ENCODE peak calls at places on chromosomes 4 and X, in ten cellular contexts. One of them, this sample, is unnamed.
A peak's percentile ranks its signal among the peaks of the same experiment; 100 is the strongest.

GRCh38 chr4:94304365-94304971 is 38.2 kb downstream of the HPGDS start:
- DNase-seq in heart right ventricle: no peak
- DNase-seq in upper lobe of right lung: no peak
- DNase-seq in heart left ventricle: no peak
- DNase-seq in astrocyte of the spinal cord: peak; percentile 47
- DNase-seq in AG10803: peak; percentile 19
- DNase-seq in fibroblast of lung: peak; percentile 47
- DNase-seq in AG09309: no peak
- DNase-seq in lower leg skin: no peak
- DNase-seq in esophagus squamous epithelium: no peak
- DNase-seq in this sample: no peak

GRCh38 chr4:74544655-74545361 is 99.9 kb downstream of the AREG start:
- DNase-seq in heart right ventricle: no peak
- DNase-seq in upper lobe of right lung: no peak
- DNase-seq in heart left ventricle: no peak
- DNase-seq in astrocyte of the spinal cord: no peak
- DNase-seq in AG10803: no peak
- DNase-seq in fibroblast of lung: no peak
- DNase-seq in AG09309: no peak
- DNase-seq in lower leg skin: no peak
- DNase-seq in esophagus squamous epithelium: no peak
- DNase-seq in this sample: no peak

GRCh38 chr4:98166025-98166730 is 22.9 kb upstream of the STPG2 start:
- DNase-seq in heart right ventricle: peak; percentile 62
- DNase-seq in upper lobe of right lung: no peak
- DNase-seq in heart left ventricle: peak; percentile 86
- DNase-seq in astrocyte of the spinal cord: peak; percentile 34
- DNase-seq in AG10803: no peak
- DNase-seq in fibroblast of lung: no peak
- DNase-seq in AG09309: no peak
- DNase-seq in lower leg skin: no peak
- DNase-seq in esophagus squamous epithelium: no peak
- DNase-seq in this sample: no peak

GRCh38 chr4:188387134-188387791 is 248.0 kb downstream of the TRIML1 start:
- DNase-seq in heart right ventricle: no peak
- DNase-seq in upper lobe of right lung: no peak
- DNase-seq in heart left ventricle: no peak
- DNase-seq in astrocyte of the spinal cord: peak; percentile 16
- DNase-seq in AG10803: peak; percentile 52
- DNase-seq in fibroblast of lung: no peak
- DNase-seq in AG09309: no peak
- DNase-seq in lower leg skin: no peak
- DNase-seq in esophagus squamous epithelium: no peak
- DNase-seq in this sample: no peak

GRCh38 chr4:11585506-11585905 is 156.8 kb upstream of the HS3ST1 start:
- DNase-seq in heart right ventricle: no peak
- DNase-seq in upper lobe of right lung: no peak
- DNase-seq in heart left ventricle: no peak
- DNase-seq in astrocyte of the spinal cord: no peak
- DNase-seq in AG10803: no peak
- DNase-seq in fibroblast of lung: no peak
- DNase-seq in AG09309: no peak
- DNase-seq in lower leg skin: peak; percentile 21
- DNase-seq in esophagus squamous epithelium: no peak
- DNase-seq in this sample: no peak

GRCh38 chr4:41638203-41638602 is 100.2 kb downstream of the LIMCH1 start:
- DNase-seq in heart right ventricle: no peak
- DNase-seq in upper lobe of right lung: no peak
- DNase-seq in heart left ventricle: no peak
- DNase-seq in astrocyte of the spinal cord: no peak
- DNase-seq in AG10803: no peak
- DNase-seq in fibroblast of lung: no peak
- DNase-seq in AG09309: no peak
- DNase-seq in lower leg skin: no peak
- DNase-seq in esophagus squamous epithelium: no peak
- DNase-seq in this sample: no peak

GRCh38 chr4:136713140-136713539 is 819.2 kb downstream of the PCDH18 start:
- DNase-seq in heart right ventricle: no peak
- DNase-seq in upper lobe of right lung: no peak
- DNase-seq in heart left ventricle: no peak
- DNase-seq in astrocyte of the spinal cord: peak; percentile 40
- DNase-seq in AG10803: no peak
- DNase-seq in fibroblast of lung: peak; percentile 42
- DNase-seq in AG09309: no peak
- DNase-seq in lower leg skin: no peak
- DNase-seq in esophagus squamous epithelium: no peak
- DNase-seq in this sample: no peak

GRCh38 chrX:129040124-129040523 is 483.2 kb downstream of the SMARCA1 start:
- DNase-seq in heart right ventricle: no peak
- DNase-seq in upper lobe of right lung: no peak
- DNase-seq in heart left ventricle: no peak
- DNase-seq in astrocyte of the spinal cord: no peak
- DNase-seq in AG10803: no peak
- DNase-seq in fibroblast of lung: no peak
- DNase-seq in AG09309: no peak
- DNase-seq in lower leg skin: no peak
- DNase-seq in esophagus squamous epithelium: no peak
- DNase-seq in this sample: no peak

GRCh38 chr4:11367371-11367770 is 61.3 kb downstream of the HS3ST1 start:
- DNase-seq in heart right ventricle: peak; percentile 52
- DNase-seq in upper lobe of right lung: no peak
- DNase-seq in heart left ventricle: peak; percentile 74
- DNase-seq in astrocyte of the spinal cord: peak; percentile 84
- DNase-seq in AG10803: no peak
- DNase-seq in fibroblast of lung: peak; percentile 23
- DNase-seq in AG09309: no peak
- DNase-seq in lower leg skin: peak; percentile 53
- DNase-seq in esophagus squamous epithelium: no peak
- DNase-seq in this sample: peak; percentile 79

DNA sequence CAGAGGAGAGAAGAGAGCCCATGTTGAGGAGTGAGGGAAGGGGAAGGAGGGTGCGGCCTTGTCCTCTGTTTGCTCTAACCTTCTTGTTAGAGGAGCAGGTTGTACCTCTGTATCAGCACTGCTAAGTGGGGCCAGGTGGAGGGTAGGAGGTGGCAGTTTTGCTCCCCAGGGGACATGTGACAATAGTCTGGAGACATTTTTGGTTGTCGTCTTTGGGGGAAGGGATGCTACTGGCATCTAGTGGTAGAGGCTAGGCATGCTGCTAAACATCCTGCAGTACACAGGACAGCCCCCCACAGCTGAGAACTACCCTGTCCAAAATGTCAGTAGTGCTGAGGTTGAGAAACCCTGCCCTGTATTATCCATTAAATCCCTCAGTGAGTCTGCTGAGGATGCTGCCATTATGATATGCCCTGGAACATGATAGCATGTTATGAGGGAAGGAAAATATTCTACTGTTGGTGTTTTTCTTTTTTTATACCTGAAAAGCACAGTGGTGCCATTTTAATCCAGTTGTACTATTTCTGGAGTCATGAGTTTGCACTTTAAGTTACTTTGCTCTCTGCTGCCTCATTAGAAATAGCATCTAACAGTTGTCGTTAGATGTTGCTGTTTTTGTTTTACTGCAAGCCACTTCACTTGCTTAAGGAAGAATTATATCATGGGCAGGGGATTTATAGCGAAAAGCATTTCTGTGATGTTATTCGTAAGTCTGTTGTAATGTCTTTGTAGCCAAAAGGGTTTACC is 90.6 kb downstream of the LRP2BP start:
- DNase-seq in heart right ventricle: no peak
- DNase-seq in upper lobe of right lung: peak; percentile 70
- DNase-seq in heart left ventricle: no peak
- DNase-seq in astrocyte of the spinal cord: peak; percentile 29
- DNase-seq in AG10803: no peak
- DNase-seq in fibroblast of lung: peak; percentile 45
- DNase-seq in AG09309: no peak
- DNase-seq in lower leg skin: no peak
- DNase-seq in esophagus squamous epithelium: no peak
- DNase-seq in this sample: no peak
- TF ChIP-seq CTCF in heart right ventricle: peak; percentile 52
- TF ChIP-seq CTCF in upper lobe of right lung: peak; percentile 37
- TF ChIP-seq CTCF in heart left ventricle: peak; percentile 48
- TF ChIP-seq CTCF in astrocyte of the spinal cord: peak; percentile 68
- TF ChIP-seq CTCF in AG10803: peak; percentile 42
- TF ChIP-seq CTCF in fibroblast of lung: peak; percentile 69
- TF ChIP-seq CTCF in AG09309: peak; percentile 60
- TF ChIP-seq CTCF in lower leg skin: no peak
- TF ChIP-seq CTCF in esophagus squamous epithelium: no peak
- TF ChIP-seq CTCF in this sample: no peak

GRCh38 chr4:6471303-6472007 is 959 bp downstream of the PPP2R2C start:
- DNase-seq in heart right ventricle: no peak
- DNase-seq in upper lobe of right lung: no peak
- DNase-seq in heart left ventricle: no peak
- DNase-seq in astrocyte of the spinal cord: peak; percentile 5
- DNase-seq in AG10803: no peak
- DNase-seq in fibroblast of lung: no peak
- DNase-seq in AG09309: no peak
- DNase-seq in lower leg skin: peak; percentile 11
- DNase-seq in esophagus squamous epithelium: no peak
- DNase-seq in this sample: no peak

GRCh38 chr4:6470502-6471302 is 1.7 kb downstream of the PPP2R2C start:
- DNase-seq in heart right ventricle: peak; percentile 68
- DNase-seq in upper lobe of right lung: peak; percentile 66
- DNase-seq in heart left ventricle: peak; percentile 69
- DNase-seq in astrocyte of the spinal cord: peak; percentile 4
- DNase-seq in AG10803: peak; percentile 37
- DNase-seq in fibroblast of lung: peak; percentile 26
- DNase-seq in AG09309: no peak
- DNase-seq in lower leg skin: peak; percentile 15
- DNase-seq in esophagus squamous epithelium: no peak
- DNase-seq in this sample: peak; percentile 63

GRCh38 chr4:6468376-6468775 is 4.0 kb downstream of the PPP2R2C start:
- DNase-seq in heart right ventricle: no peak
- DNase-seq in upper lobe of right lung: no peak
- DNase-seq in heart left ventricle: no peak
- DNase-seq in astrocyte of the spinal cord: no peak
- DNase-seq in AG10803: no peak
- DNase-seq in fibroblast of lung: no peak
- DNase-seq in AG09309: no peak
- DNase-seq in lower leg skin: no peak
- DNase-seq in esophagus squamous epithelium: no peak
- DNase-seq in this sample: peak; percentile 16

GRCh38 chr4:6469144-6469543 is 3.3 kb downstream of the PPP2R2C start:
- DNase-seq in heart right ventricle: no peak
- DNase-seq in upper lobe of right lung: no peak
- DNase-seq in heart left ventricle: no peak
- DNase-seq in astrocyte of the spinal cord: no peak
- DNase-seq in AG10803: no peak
- DNase-seq in fibroblast of lung: no peak
- DNase-seq in AG09309: no peak
- DNase-seq in lower leg skin: peak; percentile 10
- DNase-seq in esophagus squamous epithelium: no peak
- DNase-seq in this sample: peak; percentile 36

DNA sequence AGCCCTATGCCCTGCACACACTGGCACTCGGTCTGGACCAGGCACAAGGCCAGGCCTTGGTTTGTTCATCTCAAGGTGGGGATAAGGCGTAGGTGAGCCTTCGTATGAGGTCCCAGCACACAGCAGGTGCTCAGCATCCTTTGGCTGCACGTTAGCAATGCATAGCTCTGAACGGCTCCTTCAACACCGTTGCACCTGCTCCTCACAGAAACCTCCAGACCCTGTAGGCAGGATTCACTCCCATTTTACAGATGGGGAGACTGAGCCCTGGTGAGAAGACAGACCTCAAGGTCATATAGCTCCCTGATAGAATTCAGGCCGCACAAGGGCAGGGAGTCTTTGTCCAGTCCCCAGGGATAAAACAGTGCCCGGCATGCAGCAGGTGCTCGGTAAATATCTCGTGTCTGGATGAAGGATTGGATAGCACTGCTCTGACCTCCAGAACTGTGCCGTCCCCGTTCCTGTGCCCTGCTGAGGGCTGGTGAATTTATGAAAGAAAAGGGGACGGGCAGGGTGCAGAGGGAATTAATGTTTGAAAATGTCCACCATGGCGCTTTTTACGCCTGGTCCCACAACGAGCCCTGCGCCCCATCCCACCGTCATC is 2.4 kb downstream of the PPP2R2C start:
- DNase-seq in heart right ventricle: no peak
- DNase-seq in upper lobe of right lung: no peak
- DNase-seq in heart left ventricle: no peak
- DNase-seq in astrocyte of the spinal cord: no peak
- DNase-seq in AG10803: no peak
- DNase-seq in fibroblast of lung: no peak
- DNase-seq in AG09309: no peak
- DNase-seq in lower leg skin: peak; percentile 8
- DNase-seq in esophagus squamous epithelium: no peak
- DNase-seq in this sample: peak; percentile 28
- H3K4me3 ChIP-seq in heart right ventricle: peak overlapping the region; percentile 52
- H3K4me3 ChIP-seq in upper lobe of right lung: peak overlapping the region; percentile 25
- H3K4me3 ChIP-seq in heart left ventricle: peak overlapping the region; percentile 55
- H3K4me3 ChIP-seq in astrocyte of the spinal cord: no peak overlapping the region
- H3K4me3 ChIP-seq in AG10803: peak overlapping the region; percentile 49
- H3K4me3 ChIP-seq in fibroblast of lung: no peak overlapping the region
- H3K4me3 ChIP-seq in AG09309: no peak overlapping the region
- H3K4me3 ChIP-seq in lower leg skin: no peak overlapping the region
- H3K4me3 ChIP-seq in esophagus squamous epithelium: peak overlapping the region; percentile 74
- H3K4me3 ChIP-seq in this sample: peak overlapping the region; percentile 35

GRCh38 chr4:154503598-154503997 is 12.0 kb upstream of the DCHS2 start:
- DNase-seq in heart right ventricle: no peak
- DNase-seq in upper lobe of right lung: no peak
- DNase-seq in heart left ventricle: no peak
- DNase-seq in astrocyte of the spinal cord: peak; percentile 11
- DNase-seq in AG10803: peak; percentile 19
- DNase-seq in fibroblast of lung: peak; percentile 17
- DNase-seq in AG09309: peak; percentile 1
- DNase-seq in lower leg skin: no peak
- DNase-seq in esophagus squamous epithelium: no peak
- DNase-seq in this sample: no peak
- TF ChIP-seq CTCF in heart right ventricle: no peak
- TF ChIP-seq CTCF in upper lobe of right lung: peak; percentile 42
- TF ChIP-seq CTCF in heart left ventricle: no peak
- TF ChIP-seq CTCF in astrocyte of the spinal cord: peak; percentile 55
- TF ChIP-seq CTCF in AG10803: peak; percentile 59
- TF ChIP-seq CTCF in fibroblast of lung: peak; percentile 65
- TF ChIP-seq CTCF in AG09309: peak; percentile 51
- TF ChIP-seq CTCF in lower leg skin: no peak
- TF ChIP-seq CTCF in esophagus squamous epithelium: peak; percentile 19
- TF ChIP-seq CTCF in this sample: no peak

DNA sequence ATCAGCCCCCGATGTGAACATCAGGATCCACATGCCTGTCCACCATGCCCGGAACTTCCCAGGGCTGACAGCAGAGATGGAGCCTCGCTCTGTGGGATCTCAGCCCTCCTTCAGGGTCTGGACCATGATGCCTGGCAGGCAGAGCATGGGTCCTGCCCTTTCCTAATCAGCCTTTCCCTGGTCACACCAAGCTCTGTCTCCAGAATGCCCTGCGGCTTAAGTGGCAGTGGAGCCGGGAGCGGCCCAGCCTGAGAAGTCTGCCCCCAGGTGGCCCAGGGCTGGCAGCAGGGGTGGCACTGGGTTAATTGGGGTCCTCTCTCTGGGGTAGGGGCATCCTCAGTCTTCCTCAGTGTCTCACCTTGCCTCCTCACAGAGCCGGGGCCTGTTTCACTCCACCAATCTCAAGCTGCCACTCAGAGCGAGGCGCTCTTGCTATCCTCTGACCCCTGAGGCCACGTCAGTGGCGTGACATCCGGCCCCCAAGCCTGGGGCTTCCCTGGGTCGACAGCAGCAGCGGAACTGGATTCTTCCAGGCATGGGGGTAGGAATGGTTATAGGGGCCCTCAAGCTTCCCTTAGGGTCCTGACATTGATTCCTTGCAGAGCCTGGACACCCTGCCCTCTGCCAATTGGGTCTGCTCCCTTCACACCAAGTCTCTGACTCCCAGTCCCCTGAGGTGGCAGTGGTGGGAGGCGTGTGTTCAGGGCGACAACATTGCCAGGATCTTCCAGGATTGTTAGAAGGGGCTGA is 20.8 kb upstream of the TMEM185A start:
- DNase-seq in heart right ventricle: no peak
- DNase-seq in upper lobe of right lung: no peak
- DNase-seq in heart left ventricle: no peak
- DNase-seq in astrocyte of the spinal cord: no peak
- DNase-seq in AG10803: no peak
- DNase-seq in fibroblast of lung: no peak
- DNase-seq in AG09309: no peak
- DNase-seq in lower leg skin: no peak
- DNase-seq in esophagus squamous epithelium: no peak
- DNase-seq in this sample: no peak
- H3K4me3 ChIP-seq in heart right ventricle: no peak overlapping the region
- H3K4me3 ChIP-seq in upper lobe of right lung: no peak overlapping the region
- H3K4me3 ChIP-seq in heart left ventricle: no peak overlapping the region
- H3K4me3 ChIP-seq in astrocyte of the spinal cord: no peak overlapping the region
- H3K4me3 ChIP-seq in AG10803: no peak overlapping the region
- H3K4me3 ChIP-seq in fibroblast of lung: no peak overlapping the region
- H3K4me3 ChIP-seq in AG09309: no peak overlapping the region
- H3K4me3 ChIP-seq in lower leg skin: no peak overlapping the region
- H3K4me3 ChIP-seq in esophagus squamous epithelium: no peak overlapping the region
- H3K4me3 ChIP-seq in this sample: no peak overlapping the region

This sample was measured in right atrium auricular region.